ENCODE peak calls at places on chromosomes 7 and 10, in five cellular contexts. E, G, R, Y and D are unnamed samples. For H3K27me3 and H3K4me1, the result is how much of the 10 kb centered on the place peaks cover.

GRCh38 chr7:46791180-46791579 is 790.7 kb downstream of the TNS3 start:
- DNase-seq in E (no peak), G (no peak), Y (no peak), R (no peak), D (no peak)

GRCh38 chr10:100766693-100767427 is 21.5 kb downstream of the PAX2 start:
- DNase-seq in Y (no peak), G (no peak), E (no peak), R (no peak), D (peak)

GRCh38 chr7:112452102-112452888 is 2.0 kb downstream of the IFRD1 start:
- DNase-seq in E (peak), G (no peak), R (peak), Y (peak), D (no peak)

GRCh38 chr10:1267148-1267547 is 211.0 kb downstream of the WDR37 start:
- DNase-seq in G (no peak), E (no peak), Y (no peak), R (no peak), D (no peak)

GRCh38 chr7:107563072-107563760 is 504 bp downstream of the COG5 start:
- DNase-seq in R (no peak), Y (no peak), G (no peak), E (no peak), D (no peak)

GRCh38 chr7:149254181-149254858 is 7.7 kb upstream of the ZNF783 start:
- DNase-seq in Y (no peak), R (no peak), G (no peak), E (no peak), D (no peak)

GRCh38 chr10:45602082-45602730 is 70.4 kb downstream of the ZFAND4 start:
- DNase-seq in E (no peak), R (peak), Y (no peak), G (no peak), D (no peak)

GRCh38 chr7:120725376-120726039 is 132.4 kb downstream of the TSPAN12 start:
- DNase-seq in E (no peak), Y (no peak), R (peak), G (no peak), D (no peak)

GRCh38 chr10:126119591-126119990 is 223.2 kb downstream of the FANK1 start:
- DNase-seq in G (no peak), E (peak), Y (no peak), R (no peak), D (no peak)

GRCh38 chr7:2251841-2252771 is 10.1 kb downstream of the NUDT1 start:
- DNase-seq in Y (no peak), G (no peak), E (no peak), R (no peak), D (peak)

GRCh38 chr10:91194497-91195179 is 25.8 kb upstream of the PCGF5 start:
- DNase-seq in E (no peak), G (no peak), R (peak), Y (no peak), D (no peak)

GRCh38 chr10:17474595-17474994 is 20.2 kb upstream of the ST8SIA6 start:
- DNase-seq in G (no peak), R (peak), Y (no peak), E (no peak), D (no peak)

GRCh38 chr10:59243611-59244195 is 67.3 kb downstream of the PHYHIPL start:
- DNase-seq in G (no peak), R (no peak), Y (no peak), E (no peak), D (no peak)

GRCh38 chr10:94403034-94403822 is 887 bp downstream of the TBC1D12 start:
- DNase-seq in R (peak), G (peak), E (peak), Y (peak), D (peak)

GRCh38 chr7:102993532-102994029 is 80.8 kb downstream of the LRRC17 start:
- DNase-seq in Y (no peak), G (no peak), R (peak), E (no peak), D (no peak)

GRCh38 chr7:43469051-43469450 is 113.9 kb upstream of the STK17A start:
- DNase-seq in R (no peak), Y (no peak), G (no peak), E (no peak), D (no peak)

GRCh38 chr10:109029870-109030269 is 893.4 kb downstream of the XPNPEP1 start:
- DNase-seq in G (no peak), R (no peak), E (no peak), Y (no peak), D (no peak)

GRCh38 chr7:44959956-44960640 is 18.7 kb downstream of the MYO1G start:
- DNase-seq in Y (no peak), R (no peak), G (no peak), E (no peak), D (no peak)

GRCh38 chr10:3963191-3963673 is 178.2 kb upstream of the KLF6 start:
- DNase-seq in R (no peak), E (no peak), Y (no peak), G (no peak), D (no peak)

GRCh38 chr10:126017961-126018560 is 121.7 kb downstream of the FANK1 start:
- DNase-seq in G (no peak), E (no peak), Y (no peak), R (peak), D (no peak)

GRCh38 chr10:77251297-77252013 is 386.2 kb downstream of the KCNMA1 start:
- DNase-seq in G (no peak), Y (no peak), R (peak), E (peak), D (no peak)

GRCh38 chr10:111824128-111824527 is 359.4 kb downstream of the GPAM start:
- DNase-seq in E (no peak), G (no peak), R (no peak), Y (no peak), D (no peak)

GRCh38 chr7:139362981-139363380 is 3.3 kb downstream of the LUC7L2 start:
- DNase-seq in Y (no peak), E (no peak), R (no peak), G (no peak), D (peak)

GRCh38 chr7:104627516-104627915 is 299.1 kb downstream of the LHFPL3 start:
- DNase-seq in Y (no peak), G (no peak), E (no peak), R (peak), D (no peak)

GRCh38 chr7:28939844-28940243 is 18.3 kb downstream of the TRIL start:
- DNase-seq in Y (no peak), R (no peak), G (no peak), E (no peak), D (no peak)

GRCh38 chr7:28703054-28703765 is 254.9 kb downstream of the TRIL start:
- DNase-seq in R (no peak), G (no peak), Y (no peak), E (no peak), D (no peak)

GRCh38 chr7:2632717-2633537 is 1.1 kb downstream of the TTYH3 start:
- DNase-seq in G (peak), R (peak), E (peak), Y (peak), D (peak)

GRCh38 chr7:36707465-36707864 is 16.8 kb downstream of the AOAH start:
- DNase-seq in R (no peak), Y (no peak), G (no peak), E (no peak), D (no peak)

GRCh38 chr10:3754727-3755439 is 30.1 kb downstream of the KLF6 start:
- DNase-seq in Y (no peak), R (peak), G (no peak), E (peak), D (no peak)

GRCh38 chr7:143362126-143362961 is at the start of gene FAM131B:
- DNase-seq in G (peak), R (no peak), Y (no peak), E (no peak), D (no peak)

GRCh38 chr10:52769966-52770365 is 2.6 kb downstream of the MBL2 start:
- DNase-seq in G (no peak), R (no peak), E (no peak), Y (no peak), D (no peak)

DNA sequence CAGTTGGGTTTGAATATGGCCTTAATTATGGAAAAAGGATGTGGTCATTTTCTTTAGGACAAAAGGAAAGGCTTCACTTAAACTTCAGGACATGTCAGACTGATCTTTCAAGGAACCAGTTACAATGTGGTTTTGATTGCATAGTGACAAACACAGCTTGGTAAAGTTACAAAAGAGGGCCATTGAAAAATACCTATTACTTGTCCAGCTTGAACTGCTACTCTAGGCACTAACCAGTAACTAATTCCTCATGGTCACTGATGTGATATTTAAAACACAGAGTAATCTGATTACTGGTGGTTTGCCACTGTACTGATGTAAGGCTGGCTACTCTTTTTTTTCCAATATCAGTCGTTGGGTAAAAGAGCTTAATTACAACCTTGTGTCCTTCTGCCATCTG is 22.6 kb downstream of the TES start:
- DNase-seq in G (no peak), R (no peak), Y (no peak), E (no peak), D (no peak)
- H3K27ac ChIP-seq in G (no peak), R (peak), Y (no peak), E (no peak), D (no peak)

DNA sequence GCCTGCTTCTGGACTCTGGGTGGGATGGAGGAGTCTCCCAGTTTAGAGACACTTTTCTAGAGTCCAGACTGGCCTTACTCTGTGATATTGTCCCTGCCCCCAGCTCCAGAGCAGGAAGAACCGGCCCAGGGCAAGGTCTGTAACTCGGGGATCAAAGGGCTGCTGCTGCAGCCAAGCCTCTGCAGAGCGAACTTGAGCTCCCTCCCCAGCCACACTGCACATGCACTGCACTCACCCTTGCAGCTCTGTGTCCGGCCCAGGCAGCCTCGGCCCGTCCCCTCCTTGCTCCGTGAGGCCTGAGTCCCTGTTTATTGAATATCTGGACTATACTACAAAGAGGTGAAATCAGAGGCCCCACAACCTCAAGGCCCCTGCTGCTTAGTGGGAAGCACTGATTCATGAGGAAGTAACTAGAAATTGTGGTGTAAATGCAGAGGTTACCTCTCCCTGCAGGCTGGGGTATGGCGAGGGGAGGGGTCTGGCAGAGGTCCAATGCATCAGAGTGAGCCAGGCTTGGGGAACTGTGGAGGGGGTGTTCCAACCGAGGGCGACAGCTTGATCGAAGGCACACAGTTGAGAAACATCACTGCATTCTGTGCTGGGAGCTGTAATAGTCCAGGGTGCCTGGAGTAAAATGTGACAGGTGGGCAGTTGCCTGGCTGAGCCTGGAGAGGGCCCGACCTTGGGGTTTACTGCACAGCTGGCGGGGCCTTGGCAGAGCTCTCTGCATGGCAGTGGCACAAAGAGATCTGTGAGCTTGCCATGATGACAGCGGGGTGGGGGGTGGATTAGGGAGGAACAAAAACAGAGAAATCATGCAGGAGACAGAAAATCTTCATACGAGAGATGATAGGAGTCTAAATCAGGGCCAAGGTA is 49.1 kb downstream of the AOC1 start:
- DNase-seq in Y (peak), E (peak), G (peak), R (no peak), D (no peak)
- H3K27me3 ChIP-seq in Y (under half), E (under half), G (under half), R (under half), D (under half)

DNA sequence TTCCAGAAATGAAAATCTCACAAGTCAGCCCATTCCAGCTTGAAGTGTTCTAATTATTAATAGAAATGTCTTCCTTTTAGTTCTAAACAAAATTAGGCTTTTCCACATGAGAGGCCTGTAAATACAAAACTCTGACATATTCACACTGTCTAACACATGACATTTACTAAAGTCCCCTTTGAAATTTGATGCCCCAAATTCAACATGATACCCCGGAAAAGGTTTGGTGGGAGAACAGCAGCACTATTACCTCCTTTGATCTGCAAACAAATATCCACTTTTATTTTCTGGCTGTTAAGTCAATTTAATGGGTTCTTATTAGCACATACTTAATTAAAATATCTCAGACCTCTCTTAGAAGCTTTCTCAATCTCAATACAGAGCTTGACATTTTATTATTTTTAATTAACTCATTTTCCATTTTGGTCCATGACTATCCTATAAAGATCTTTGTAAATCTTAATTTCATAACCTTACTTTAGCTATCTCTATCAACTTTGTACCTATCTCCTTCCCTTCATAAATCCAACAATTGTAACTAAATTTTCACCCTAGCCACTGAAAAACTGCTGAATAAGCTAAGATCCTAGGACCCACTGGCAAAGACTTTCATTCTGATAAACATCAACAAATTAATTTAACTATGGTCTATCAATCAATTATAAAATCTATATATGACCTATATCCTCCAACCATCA is 63.2 kb downstream of the USP6NL start:
- DNase-seq in R (no peak), G (no peak), Y (no peak), E (no peak), D (no peak)
- H3K4me1 ChIP-seq in R (under half), G (under half), Y (under half), E (under half), D (under half)

GRCh38 chr10:71999360-72000072 is 35.3 kb downstream of the CHST3 start:
- DNase-seq in Y (peak), R (peak), E (peak), G (no peak), D (peak)
- H3K27ac ChIP-seq in Y (peak), R (peak), E (peak), G (peak), D (peak)

DNA sequence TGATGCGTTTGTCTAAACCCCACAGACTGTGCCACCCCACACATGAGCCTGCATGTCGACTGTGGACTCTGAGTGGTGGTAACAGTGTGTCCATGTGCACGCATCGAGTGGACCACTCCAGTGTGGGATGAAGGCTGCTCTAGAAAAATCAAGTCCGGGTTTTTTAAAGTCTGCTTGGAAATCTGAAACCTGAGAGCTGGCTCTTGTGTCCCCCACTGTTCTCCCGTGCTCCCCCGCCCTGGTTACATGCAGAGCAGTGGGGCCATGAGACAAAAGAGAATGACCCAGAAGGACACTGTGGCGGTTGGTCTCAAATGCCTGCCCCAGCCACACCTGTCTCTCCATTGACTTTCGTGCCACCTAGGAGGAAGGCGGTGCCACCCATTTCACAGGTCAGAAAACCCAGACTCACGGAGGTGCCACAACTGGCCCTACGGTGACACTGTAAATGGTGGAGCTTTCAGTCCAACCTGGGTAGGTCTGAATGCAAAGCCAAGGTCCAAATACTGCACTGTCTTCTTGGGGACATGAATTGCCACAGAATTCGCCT is 27.3 kb upstream of the PWWP2B start:
- DNase-seq in R (no peak), E (no peak), Y (no peak), G (peak), D (peak)
- H3K27me3 ChIP-seq in R (under half), E (under half), Y (under half), G (under half), D (under half)